ENCODE peak calls at places on chromosomes 13 and 19, in four cellular contexts. T is H1, S is HepG2, Z is K562. J is an unnamed sample.

GRCh38 chr19:18674616-18675015 is 8.9 kb upstream of the CRTC1 start:
- DNase-seq in S (no peak), T (no peak), Z (no peak), J (no peak)

GRCh38 chr19:44002212-44002565 is 568 bp upstream of the ZNF230 start:
- DNase-seq in Z (peak), S (no peak), T (no peak), J (no peak)

GRCh38 chr13:92575782-92576181 is 650.8 kb upstream of the GPC6 start:
- DNase-seq in Z (no peak), T (no peak), S (no peak), J (no peak)

GRCh38 chr19:18428837-18429674 is 8.9 kb downstream of the ISYNA1 start:
- DNase-seq in Z (peak), S (no peak), T (no peak), J (no peak)

GRCh38 chr19:39502640-39503417 is 4.1 kb downstream of the DLL3 start:
- DNase-seq in S (peak), T (no peak), Z (peak), J (no peak)

GRCh38 chr13:110268576-110269185 is 38.3 kb downstream of the COL4A1 start:
- DNase-seq in S (no peak), Z (peak), T (no peak), J (no peak)

GRCh38 chr19:49672131-49672919 is 4.7 kb upstream of the PRMT1 start:
- DNase-seq in T (peak), Z (peak), S (peak), J (no peak)

GRCh38 chr19:33639034-33639681 is 17.4 kb downstream of the CHST8 start:
- DNase-seq in S (no peak), T (no peak), Z (no peak), J (no peak)

GRCh38 chr19:58575183-58576041 is 2.3 kb upstream of the MZF1 start:
- DNase-seq in S (peak), T (no peak), Z (peak), J (peak)

GRCh38 chr13:30869491-30869890 is 36.6 kb upstream of the MEDAG start:
- DNase-seq in T (no peak), S (no peak), Z (no peak), J (no peak)
- TF ChIP-seq KDM1A in T (no peak), S (no peak), Z (no peak), J (no peak)

GRCh38 chr13:28584873-28585317 is 74.0 kb upstream of the POMP start:
- DNase-seq in Z (no peak), T (no peak), S (no peak), J (no peak)

GRCh38 chr13:28582225-28582891 is 76.6 kb upstream of the POMP start:
- DNase-seq in Z (peak), T (no peak), S (no peak), J (no peak)

GRCh38 chr13:28585557-28585956 is 73.4 kb upstream of the POMP start:
- DNase-seq in S (no peak), Z (no peak), T (no peak), J (no peak)

GRCh38 chr13:28582892-28583240 is 76.1 kb upstream of the POMP start:
- DNase-seq in S (no peak), Z (no peak), T (no peak), J (no peak)

DNA sequence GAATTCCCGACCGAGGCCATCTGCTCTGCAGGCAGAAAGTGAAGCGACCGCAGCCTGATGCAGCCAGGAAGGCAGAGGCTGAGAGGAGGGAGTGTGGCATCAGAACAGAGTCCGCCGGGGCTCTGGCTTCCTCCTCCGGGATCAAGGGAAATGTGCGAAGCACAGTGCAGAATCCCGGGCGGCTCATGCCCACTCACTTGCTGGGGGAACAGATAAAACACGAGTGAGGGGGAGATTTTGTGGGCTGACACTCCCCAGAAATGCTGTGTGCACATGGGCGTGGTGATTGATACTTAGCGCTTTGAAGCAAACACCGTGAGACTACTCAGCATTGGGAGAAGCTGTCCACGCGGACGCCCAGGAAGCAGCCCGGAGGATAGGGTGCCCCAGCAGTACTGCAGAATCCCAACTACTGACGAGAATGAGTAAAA is 75.3 kb upstream of the POMP start:
- DNase-seq in Z (peak), T (no peak), S (no peak), J (no peak)
- TF ChIP-seq TAF1 in Z (no peak), T (no peak), S (no peak), J (no peak)

GRCh38 chr13:99660101-99660500 is 158.8 kb downstream of the TM9SF2 start:
- DNase-seq in S (no peak), T (no peak), Z (no peak), J (no peak)

GRCh38 chr13:99656843-99657506 is 155.7 kb downstream of the TM9SF2 start:
- DNase-seq in Z (no peak), S (no peak), T (no peak), J (no peak)

GRCh38 chr13:99657848-99658265 is 156.6 kb downstream of the TM9SF2 start:
- DNase-seq in Z (no peak), T (no peak), S (no peak), J (no peak)

GRCh38 chr13:99659234-99659633 is 158.0 kb downstream of the TM9SF2 start:
- DNase-seq in Z (no peak), S (no peak), T (no peak), J (no peak)

GRCh38 chr13:99658266-99658991 is 157.2 kb downstream of the TM9SF2 start:
- DNase-seq in S (no peak), T (no peak), Z (no peak), J (no peak)
- TF ChIP-seq KDM1A in S (no peak), T (no peak), Z (no peak), J (no peak)

GRCh38 chr19:42477117-42477516 is 34.4 kb upstream of the CXCL17 start:
- DNase-seq in Z (no peak), S (no peak), T (no peak), J (no peak)

GRCh38 chr19:42473686-42474085 is 30.9 kb upstream of the CXCL17 start:
- DNase-seq in Z (no peak), T (no peak), S (no peak), J (no peak)

GRCh38 chr19:42477933-42478332 is 35.2 kb upstream of the CXCL17 start:
- DNase-seq in Z (no peak), T (no peak), S (no peak), J (no peak)

GRCh38 chr19:42474743-42475142 is 32.0 kb upstream of the CXCL17 start:
- DNase-seq in T (no peak), Z (no peak), S (no peak), J (no peak)

DNA sequence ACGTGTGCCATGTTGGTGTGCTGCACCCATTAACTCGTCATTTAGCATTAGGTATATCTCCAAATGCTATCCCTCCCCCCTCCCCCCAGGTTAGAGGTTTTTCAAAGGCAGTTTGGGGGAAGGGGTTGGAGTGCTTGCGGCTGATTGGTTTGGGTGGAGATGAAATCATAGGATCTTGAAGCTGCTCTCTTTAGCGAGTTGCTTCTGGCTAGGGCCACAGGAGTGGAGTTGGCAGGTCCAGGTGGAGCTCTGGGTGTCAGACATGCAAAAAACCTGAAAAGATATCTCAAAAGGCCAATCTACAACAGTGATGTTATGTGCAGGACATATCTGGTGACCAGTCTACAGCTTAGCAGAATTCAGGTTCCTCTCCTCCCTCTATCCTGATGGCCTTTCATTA is 32.6 kb upstream of the CXCL17 start:
- DNase-seq in S (no peak), T (no peak), Z (no peak), J (no peak)
- TF ChIP-seq TAF1 in S (no peak), T (no peak), Z (no peak), J (no peak)

GRCh38 chr19:42421591-42422031 is 5.6 kb downstream of the LIPE start:
- DNase-seq in S (no peak), Z (no peak), T (no peak), J (no peak)

GRCh38 chr19:42420055-42420544 is 7.1 kb downstream of the LIPE start:
- DNase-seq in S (peak), Z (peak), T (no peak), J (no peak)

GRCh38 chr19:42421101-42421500 is 6.1 kb downstream of the LIPE start:
- DNase-seq in Z (no peak), S (no peak), T (no peak), J (no peak)

GRCh38 chr19:42422092-42422575 is 5.1 kb downstream of the LIPE start:
- DNase-seq in T (no peak), S (no peak), Z (no peak), J (no peak)

GRCh38 chr19:42419309-42419708 is 7.9 kb downstream of the LIPE start:
- DNase-seq in T (no peak), S (no peak), Z (peak), J (no peak)
- TF ChIP-seq KDM1A in T (no peak), S (no peak), Z (no peak), J (no peak)

GRCh38 chr19:28497137-28497536 is 715.8 kb downstream of the UQCRFS1 start:
- DNase-seq in Z (no peak), S (no peak), T (no peak), J (no peak)
- TF ChIP-seq TAF1 in Z (no peak), S (no peak), T (no peak), J (no peak)

J was measured in GM12878.